ENCODE peak calls at places on chromosomes 4 and X, in four cellular contexts. One of them, this sample, is unnamed.
A peak's percentile ranks its signal among the peaks of the same experiment; 100 is the strongest.

GRCh38 chr4:154160925-154161324 is 330.7 kb downstream of the DCHS2 start:
- DNase-seq in natural killer cell: no peak
- DNase-seq in activated naive CD4-positive, alpha-beta T cell treated with Interleukin-2 at 50 U/mL for 16 hours: no peak
- DNase-seq in stimulated activated CD8-positive, alpha-beta memory T cell treated with anti-CD3 and anti-CD28 coated beads, Interleukin-2, amount 100 ng/mL, for 48 hours: no peak
- DNase-seq in this sample: no peak

GRCh38 chr4:174516794-174517193 is 5.5 kb downstream of the HPGD start:
- DNase-seq in natural killer cell: no peak
- DNase-seq in activated naive CD4-positive, alpha-beta T cell treated with Interleukin-2 at 50 U/mL for 16 hours: no peak
- DNase-seq in stimulated activated CD8-positive, alpha-beta memory T cell treated with anti-CD3 and anti-CD28 coated beads, Interleukin-2, amount 100 ng/mL, for 48 hours: no peak
- DNase-seq in this sample: no peak

GRCh38 chr4:6916587-6917444 is 7.2 kb downstream of the TBC1D14 start:
- DNase-seq in natural killer cell: peak; percentile 41
- DNase-seq in activated naive CD4-positive, alpha-beta T cell treated with Interleukin-2 at 50 U/mL for 16 hours: peak; percentile 70
- DNase-seq in stimulated activated CD8-positive, alpha-beta memory T cell treated with anti-CD3 and anti-CD28 coated beads, Interleukin-2, amount 100 ng/mL, for 48 hours: no peak
- DNase-seq in this sample: no peak

GRCh38 chrX:103562801-103563200 is 22.5 kb upstream of the TCEAL4 start:
- DNase-seq in natural killer cell: no peak
- DNase-seq in activated naive CD4-positive, alpha-beta T cell treated with Interleukin-2 at 50 U/mL for 16 hours: no peak
- DNase-seq in stimulated activated CD8-positive, alpha-beta memory T cell treated with anti-CD3 and anti-CD28 coated beads, Interleukin-2, amount 100 ng/mL, for 48 hours: no peak
- DNase-seq in this sample: no peak

GRCh38 chr4:73661646-73662119 is 41.4 kb upstream of the RASSF6 start:
- DNase-seq in natural killer cell: no peak
- DNase-seq in activated naive CD4-positive, alpha-beta T cell treated with Interleukin-2 at 50 U/mL for 16 hours: no peak
- DNase-seq in stimulated activated CD8-positive, alpha-beta memory T cell treated with anti-CD3 and anti-CD28 coated beads, Interleukin-2, amount 100 ng/mL, for 48 hours: no peak
- DNase-seq in this sample: peak; percentile 89

GRCh38 chr4:81648576-81649272 is 177.0 kb upstream of the RASGEF1B start:
- DNase-seq in natural killer cell: no peak
- DNase-seq in activated naive CD4-positive, alpha-beta T cell treated with Interleukin-2 at 50 U/mL for 16 hours: peak; percentile 40
- DNase-seq in stimulated activated CD8-positive, alpha-beta memory T cell treated with anti-CD3 and anti-CD28 coated beads, Interleukin-2, amount 100 ng/mL, for 48 hours: no peak
- DNase-seq in this sample: no peak

GRCh38 chr4:147933316-147933715 is 201.4 kb downstream of the ARHGAP10 start:
- DNase-seq in natural killer cell: no peak
- DNase-seq in activated naive CD4-positive, alpha-beta T cell treated with Interleukin-2 at 50 U/mL for 16 hours: no peak
- DNase-seq in stimulated activated CD8-positive, alpha-beta memory T cell treated with anti-CD3 and anti-CD28 coated beads, Interleukin-2, amount 100 ng/mL, for 48 hours: no peak
- DNase-seq in this sample: peak; percentile 18

GRCh38 chrX:40975951-40976350 is 109.3 kb upstream of the USP9X start:
- DNase-seq in natural killer cell: no peak
- DNase-seq in activated naive CD4-positive, alpha-beta T cell treated with Interleukin-2 at 50 U/mL for 16 hours: no peak
- DNase-seq in stimulated activated CD8-positive, alpha-beta memory T cell treated with anti-CD3 and anti-CD28 coated beads, Interleukin-2, amount 100 ng/mL, for 48 hours: no peak
- DNase-seq in this sample: no peak

GRCh38 chr4:107863850-107864371 is 39.2 kb downstream of the SGMS2 start:
- DNase-seq in natural killer cell: no peak
- DNase-seq in activated naive CD4-positive, alpha-beta T cell treated with Interleukin-2 at 50 U/mL for 16 hours: peak; percentile 15
- DNase-seq in stimulated activated CD8-positive, alpha-beta memory T cell treated with anti-CD3 and anti-CD28 coated beads, Interleukin-2, amount 100 ng/mL, for 48 hours: no peak
- DNase-seq in this sample: peak; percentile 63

GRCh38 chrX:3184176-3184930 is 143.1 kb downstream of the ARSF start:
- DNase-seq in natural killer cell: no peak
- DNase-seq in activated naive CD4-positive, alpha-beta T cell treated with Interleukin-2 at 50 U/mL for 16 hours: no peak
- DNase-seq in stimulated activated CD8-positive, alpha-beta memory T cell treated with anti-CD3 and anti-CD28 coated beads, Interleukin-2, amount 100 ng/mL, for 48 hours: no peak
- DNase-seq in this sample: no peak

GRCh38 chr4:51836531-51836930 is 6.4 kb upstream of the DCUN1D4 start:
- DNase-seq in natural killer cell: no peak
- DNase-seq in activated naive CD4-positive, alpha-beta T cell treated with Interleukin-2 at 50 U/mL for 16 hours: no peak
- DNase-seq in stimulated activated CD8-positive, alpha-beta memory T cell treated with anti-CD3 and anti-CD28 coated beads, Interleukin-2, amount 100 ng/mL, for 48 hours: no peak
- DNase-seq in this sample: no peak

This sample was measured in myocyte.